ENCODE peak calls at places on chromosomes 12 and 14, in four cellular contexts. One of them, this sample, is unnamed.

GRCh38 chr12:53207042-53207441 is at the start of gene ITGB7:
- DNase-seq in K562: peak
- DNase-seq in H1: no peak
- DNase-seq in GM12878: peak
- DNase-seq in this sample: no peak

GRCh38 chr14:94110552-94111181 is at the start of gene IFI27:
- DNase-seq in K562: peak
- DNase-seq in H1: no peak
- DNase-seq in GM12878: no peak
- DNase-seq in this sample: no peak

GRCh38 chr12:105740970-105741725 is 397.6 kb downstream of the NUAK1 start:
- DNase-seq in K562: no peak
- DNase-seq in H1: no peak
- DNase-seq in GM12878: no peak
- DNase-seq in this sample: no peak

GRCh38 chr12:47808049-47808448 is 11.7 kb downstream of the HDAC7 start:
- DNase-seq in K562: peak
- DNase-seq in H1: no peak
- DNase-seq in GM12878: peak
- DNase-seq in this sample: no peak

GRCh38 chr14:100586520-100587247 is 533 bp downstream of the BEGAIN start:
- DNase-seq in K562: no peak
- DNase-seq in H1: peak
- DNase-seq in GM12878: no peak
- DNase-seq in this sample: peak

GRCh38 chr14:51318777-51319176 is 78.7 kb downstream of the TMX1 start:
- DNase-seq in K562: no peak
- DNase-seq in H1: no peak
- DNase-seq in GM12878: no peak
- DNase-seq in this sample: no peak

GRCh38 chr14:64763801-64764511 is 59.7 kb downstream of the PLEKHG3 start:
- DNase-seq in K562: no peak
- DNase-seq in H1: no peak
- DNase-seq in GM12878: no peak
- DNase-seq in this sample: no peak

GRCh38 chr12:1488908-1489381 is 105.4 kb downstream of the FBXL14 start:
- DNase-seq in K562: no peak
- DNase-seq in H1: no peak
- DNase-seq in GM12878: no peak
- DNase-seq in this sample: no peak

GRCh38 chr14:76419399-76419798 is 43.5 kb downstream of the ESRRB start:
- DNase-seq in K562: no peak
- DNase-seq in H1: no peak
- DNase-seq in GM12878: no peak
- DNase-seq in this sample: no peak

GRCh38 chr12:108063192-108063591 is 65.9 kb upstream of the WSCD2 start:
- DNase-seq in K562: peak
- DNase-seq in H1: no peak
- DNase-seq in GM12878: no peak
- DNase-seq in this sample: peak

GRCh38 chr12:1773937-1774655 is 46.3 kb upstream of the LRTM2 start:
- DNase-seq in K562: no peak
- DNase-seq in H1: no peak
- DNase-seq in GM12878: no peak
- DNase-seq in this sample: no peak

GRCh38 chr12:51855586-51856428 is 7.3 kb upstream of the FIGNL2 start:
- DNase-seq in K562: no peak
- DNase-seq in H1: peak
- DNase-seq in GM12878: no peak
- DNase-seq in this sample: no peak

GRCh38 chr12:49806877-49807276 is 21.3 kb downstream of the NCKAP5L start:
- DNase-seq in K562: no peak
- DNase-seq in H1: no peak
- DNase-seq in GM12878: no peak
- DNase-seq in this sample: no peak

GRCh38 chr12:26548227-26548626 is 284.8 kb downstream of the ITPR2 start:
- DNase-seq in K562: no peak
- DNase-seq in H1: no peak
- DNase-seq in GM12878: no peak
- DNase-seq in this sample: no peak

GRCh38 chr12:2804390-2805145 is 7.9 kb upstream of the ITFG2 start:
- DNase-seq in K562: no peak
- DNase-seq in H1: no peak
- DNase-seq in GM12878: no peak
- DNase-seq in this sample: no peak

GRCh38 chr12:57497223-57498142 is 9.6 kb downstream of the MARS1 start:
- DNase-seq in K562: no peak
- DNase-seq in H1: no peak
- DNase-seq in GM12878: no peak
- DNase-seq in this sample: no peak

DNA sequence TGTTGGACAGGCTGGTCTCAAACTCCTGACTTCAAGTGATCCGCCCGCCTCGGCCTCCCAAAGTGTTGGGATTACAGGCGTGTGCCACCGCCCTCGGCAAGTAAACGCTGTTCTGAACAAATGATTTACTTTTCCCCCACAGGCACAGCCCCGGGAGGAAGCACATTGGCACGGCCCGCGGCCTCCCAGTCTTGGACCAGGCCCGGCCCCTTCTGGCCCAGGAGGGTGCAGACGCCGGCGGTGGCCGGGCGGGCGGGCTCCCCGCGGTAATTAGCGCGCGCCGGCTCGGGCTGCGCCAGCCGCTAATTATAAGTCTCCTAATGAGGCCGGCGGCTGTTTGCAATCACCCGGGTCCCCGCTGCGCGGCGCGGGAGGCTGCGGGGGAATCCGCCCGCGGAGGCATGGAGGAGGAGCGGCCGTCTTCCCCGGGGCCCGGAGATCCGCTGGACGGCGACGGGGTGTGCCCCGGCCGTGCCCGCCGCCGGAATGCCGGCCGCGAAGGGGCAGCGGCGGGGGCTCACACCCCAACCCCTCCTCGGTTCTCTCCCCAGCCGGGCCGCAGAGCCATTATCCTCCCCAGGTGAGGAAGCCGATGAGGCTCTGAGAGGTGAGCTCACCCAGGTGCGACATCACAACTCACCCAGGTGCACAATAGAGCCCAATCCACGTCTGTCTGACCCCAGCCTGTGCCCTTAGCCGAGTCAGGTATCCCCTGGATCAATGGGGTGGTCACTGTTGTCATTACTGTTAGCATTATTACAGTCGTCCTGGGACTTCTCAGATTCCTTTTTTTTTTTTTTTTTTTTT is 3.3 kb upstream of the POP5 start:
- DNase-seq in K562: peak
- DNase-seq in H1: peak
- DNase-seq in GM12878: no peak
- DNase-seq in this sample: peak
- TF ChIP-seq CTCF in K562: peak
- TF ChIP-seq CTCF in H1: no peak
- TF ChIP-seq CTCF in GM12878: peak
- TF ChIP-seq CTCF in this sample: no peak

GRCh38 chr12:63498239-63498638 is 170.1 kb downstream of the DPY19L2 start:
- DNase-seq in K562: no peak
- DNase-seq in H1: no peak
- DNase-seq in GM12878: no peak
- DNase-seq in this sample: no peak

GRCh38 chr12:63499567-63499966 is 168.7 kb downstream of the DPY19L2 start:
- DNase-seq in K562: no peak
- DNase-seq in H1: no peak
- DNase-seq in GM12878: no peak
- DNase-seq in this sample: no peak

GRCh38 chr12:63496654-63497053 is 171.6 kb downstream of the DPY19L2 start:
- DNase-seq in K562: no peak
- DNase-seq in H1: no peak
- DNase-seq in GM12878: no peak
- DNase-seq in this sample: no peak

GRCh38 chr12:63495974-63496373 is 172.3 kb downstream of the DPY19L2 start:
- DNase-seq in K562: no peak
- DNase-seq in H1: no peak
- DNase-seq in GM12878: no peak
- DNase-seq in this sample: no peak
- H3K4me2 ChIP-seq in K562: no peak
- H3K4me2 ChIP-seq in H1: no peak
- H3K4me2 ChIP-seq in GM12878: no peak
- H3K4me2 ChIP-seq in this sample: no peak

GRCh38 chr12:77980782-77981181 is 150.1 kb downstream of the NAV3 start:
- DNase-seq in K562: no peak
- DNase-seq in H1: no peak
- DNase-seq in GM12878: no peak
- DNase-seq in this sample: no peak
- TF ChIP-seq EGR1 in K562: no peak
- TF ChIP-seq EGR1 in H1: no peak
- TF ChIP-seq EGR1 in GM12878: no peak
- TF ChIP-seq EGR1 in this sample: no peak

DNA sequence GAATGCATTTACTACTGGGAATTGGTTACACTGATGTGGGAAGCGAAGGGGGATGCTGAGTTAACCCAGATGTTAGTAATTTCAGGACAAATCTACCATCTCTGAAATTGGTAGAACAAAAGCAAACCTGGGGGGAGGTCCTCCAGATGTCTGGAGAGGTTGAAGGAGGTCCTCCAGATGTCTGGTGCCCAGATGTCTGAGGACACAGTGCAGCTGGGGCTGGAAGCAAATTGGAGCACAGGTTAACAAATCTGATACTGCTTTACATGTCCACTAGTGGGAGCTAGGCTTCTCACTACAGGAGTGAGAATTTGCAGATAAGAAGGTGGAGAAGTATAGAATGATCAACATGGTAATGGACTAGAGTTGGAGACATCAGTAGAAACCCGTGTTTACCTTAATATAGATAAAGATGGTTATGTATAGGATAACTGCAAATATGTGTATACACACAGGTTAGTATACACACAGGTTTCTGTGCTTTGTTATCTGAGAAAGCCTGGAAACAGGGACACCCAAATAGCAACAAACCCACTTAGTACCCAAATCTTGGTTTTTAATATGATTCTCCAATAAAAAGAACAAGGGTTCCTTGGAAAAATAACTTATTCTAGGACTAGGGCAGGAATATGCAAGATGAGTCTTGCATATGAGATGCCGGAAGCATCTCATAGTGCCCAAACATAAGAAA is 162.5 kb downstream of the C12orf50 start:
- DNase-seq in K562: no peak
- DNase-seq in H1: no peak
- DNase-seq in GM12878: no peak
- DNase-seq in this sample: peak
- TF ChIP-seq CTCF in K562: no peak
- TF ChIP-seq CTCF in H1: peak
- TF ChIP-seq CTCF in GM12878: peak
- TF ChIP-seq CTCF in this sample: peak

GRCh38 chr12:116068853-116069252 is 208.6 kb downstream of the MED13L start:
- DNase-seq in K562: no peak
- DNase-seq in H1: no peak
- DNase-seq in GM12878: no peak
- DNase-seq in this sample: no peak

GRCh38 chr12:116069943-116070342 is 207.6 kb downstream of the MED13L start:
- DNase-seq in K562: no peak
- DNase-seq in H1: no peak
- DNase-seq in GM12878: no peak
- DNase-seq in this sample: no peak

GRCh38 chr12:116068371-116068770 is 209.1 kb downstream of the MED13L start:
- DNase-seq in K562: no peak
- DNase-seq in H1: no peak
- DNase-seq in GM12878: no peak
- DNase-seq in this sample: no peak

GRCh38 chr12:116067892-116068291 is 209.6 kb downstream of the MED13L start:
- DNase-seq in K562: no peak
- DNase-seq in H1: no peak
- DNase-seq in GM12878: no peak
- DNase-seq in this sample: no peak

GRCh38 chr12:116070420-116070819 is 207.1 kb downstream of the MED13L start:
- DNase-seq in K562: no peak
- DNase-seq in H1: no peak
- DNase-seq in GM12878: no peak
- DNase-seq in this sample: no peak
- H3K4me2 ChIP-seq in K562: no peak
- H3K4me2 ChIP-seq in H1: no peak
- H3K4me2 ChIP-seq in GM12878: no peak
- H3K4me2 ChIP-seq in this sample: no peak

GRCh38 chr12:15602051-15602672 is 187.0 kb downstream of the EPS8 start:
- DNase-seq in K562: no peak
- DNase-seq in H1: no peak
- DNase-seq in GM12878: no peak
- DNase-seq in this sample: no peak
- TF ChIP-seq EGR1 in K562: no peak
- TF ChIP-seq EGR1 in H1: no peak
- TF ChIP-seq EGR1 in GM12878: no peak
- TF ChIP-seq EGR1 in this sample: no peak

GRCh38 chr12:89281534-89281857 is 70.8 kb downstream of the DUSP6 start:
- DNase-seq in K562: no peak
- DNase-seq in H1: no peak
- DNase-seq in GM12878: no peak
- DNase-seq in this sample: no peak
- TF ChIP-seq CTCF in K562: no peak
- TF ChIP-seq CTCF in H1: no peak
- TF ChIP-seq CTCF in GM12878: no peak
- TF ChIP-seq CTCF in this sample: no peak

GRCh38 chr14:72559227-72559626 is 334.7 kb downstream of the DPF3 start:
- DNase-seq in K562: no peak
- DNase-seq in H1: no peak
- DNase-seq in GM12878: no peak
- DNase-seq in this sample: no peak

GRCh38 chr14:72560856-72561493 is 332.9 kb downstream of the DPF3 start:
- DNase-seq in K562: no peak
- DNase-seq in H1: no peak
- DNase-seq in GM12878: no peak
- DNase-seq in this sample: no peak

GRCh38 chr14:72558721-72559120 is 335.2 kb downstream of the DPF3 start:
- DNase-seq in K562: no peak
- DNase-seq in H1: no peak
- DNase-seq in GM12878: no peak
- DNase-seq in this sample: no peak

GRCh38 chr14:72560331-72560730 is 333.6 kb downstream of the DPF3 start:
- DNase-seq in K562: no peak
- DNase-seq in H1: no peak
- DNase-seq in GM12878: no peak
- DNase-seq in this sample: no peak

DNA sequence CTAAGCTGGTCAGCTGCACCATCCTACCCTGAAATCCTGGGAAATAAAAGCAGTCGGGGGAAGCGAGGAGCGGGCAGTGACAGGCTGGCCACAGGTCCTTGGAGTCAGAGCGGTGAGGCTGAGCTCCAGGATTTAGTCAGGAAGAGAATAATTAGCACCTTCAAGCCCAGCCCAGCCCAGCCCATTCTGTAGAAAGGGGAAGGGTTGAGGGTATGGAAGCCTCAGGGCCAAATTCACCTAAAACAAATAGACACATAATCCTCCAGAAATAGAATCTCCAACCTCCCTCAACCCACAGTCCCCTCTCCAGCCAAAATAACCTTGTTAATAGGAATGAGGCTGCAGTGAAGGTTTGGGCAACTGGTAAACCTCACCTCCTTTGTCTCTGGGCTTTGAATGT is 334.2 kb downstream of the DPF3 start:
- DNase-seq in K562: no peak
- DNase-seq in H1: no peak
- DNase-seq in GM12878: no peak
- DNase-seq in this sample: no peak
- H3K4me2 ChIP-seq in K562: no peak
- H3K4me2 ChIP-seq in H1: no peak
- H3K4me2 ChIP-seq in GM12878: no peak
- H3K4me2 ChIP-seq in this sample: no peak